ENCODE peak calls at places on chromosomes 16 and 17, in seven cellular contexts. B is H9, Z is trophoblast cell, O is mesendoderm, K is IMR-90, A is H1, W is mesenchymal stem cell. P is an unnamed sample.

GRCh38 chr16:84404936-84405640 is 36.8 kb downstream of the ATP2C2 start:
- DNase-seq in B (no peak), Z (no peak), O (no peak), K (no peak), A (no peak), W (no peak), P (no peak)

GRCh38 chr17:83142619-83143018 is 63.2 kb downstream of the METRNL start:
- DNase-seq in B (no peak), Z (no peak), O (no peak), K (no peak), A (no peak), W (no peak), P (no peak)

GRCh38 chr17:39580082-39580468 is 27.6 kb downstream of the NEUROD2 start:
- DNase-seq in B (no peak), Z (no peak), O (no peak), K (no peak), A (no peak), W (no peak), P (no peak)

GRCh38 chr17:17109896-17110295 is 67.6 kb downstream of the MPRIP start:
- DNase-seq in B (no peak), Z (no peak), O (no peak), K (no peak), A (no peak), W (no peak), P (no peak)

GRCh38 chr17:80219013-80219776 is 938 bp downstream of the SGSH start:
- DNase-seq in B (peak; percentile 44), Z (peak; percentile 64), O (peak; percentile 40), K (peak; percentile 80), A (no peak), W (peak; percentile 88), P (no peak)

GRCh38 chr17:83010323-83011200 is 68.8 kb upstream of the METRNL start:
- DNase-seq in B (no peak), Z (no peak), O (peak; percentile 20), K (peak; percentile 69), A (peak; percentile 44), W (peak; percentile 52), P (no peak)

GRCh38 chr16:69669577-69669976 is 56.8 kb downstream of the NQO1 start:
- DNase-seq in B (no peak), Z (no peak), O (no peak), K (no peak), A (no peak), W (no peak), P (no peak)

GRCh38 chr17:81396722-81397313 is 1.6 kb downstream of the BAHCC1 start:
- DNase-seq in B (peak; percentile 87), Z (peak; percentile 68), O (peak; percentile 76), K (no peak), A (peak; percentile 85), W (peak; percentile 63), P (no peak)

GRCh38 chr17:63029520-63029919 is 63.5 kb downstream of the TANC2 start:
- DNase-seq in B (no peak), Z (no peak), O (no peak), K (peak; percentile 72), A (no peak), W (peak; percentile 11), P (no peak)

GRCh38 chr16:23549938-23550337 is 7.2 kb downstream of the EARS2 start:
- DNase-seq in B (no peak), Z (no peak), O (no peak), K (no peak), A (no peak), W (no peak), P (no peak)

GRCh38 chr17:45172541-45173286 is 11.0 kb downstream of the HEXIM2 start:
- DNase-seq in B (peak; percentile 75), Z (peak; percentile 8), O (peak; percentile 80), K (peak; percentile 72), A (peak; percentile 70), W (peak; percentile 20), P (no peak)

GRCh38 chr16:87895641-87896141 is 26.4 kb upstream of the SLC7A5 start:
- DNase-seq in B (no peak), Z (peak; percentile 44), O (no peak), K (peak; percentile 52), A (no peak), W (peak; percentile 32), P (no peak)

GRCh38 chr16:28237754-28238357 is 26.1 kb upstream of the XPO6 start:
- DNase-seq in B (no peak), Z (no peak), O (no peak), K (no peak), A (no peak), W (no peak), P (no peak)

GRCh38 chr16:72471317-72471716 is 299.4 kb upstream of the PMFBP1 start:
- DNase-seq in B (no peak), Z (no peak), O (no peak), K (no peak), A (no peak), W (no peak), P (no peak)
- H2AK5ac ChIP-seq in B (no peak overlapping the region), Z (no peak overlapping the region), O (no peak overlapping the region), K (no peak overlapping the region), A (no peak overlapping the region), W (no peak overlapping the region), P (no peak overlapping the region)

GRCh38 chr16:80947708-80948615 is 58.7 kb downstream of the CMC2 start:
- DNase-seq in B (no peak), Z (no peak), O (no peak), K (no peak), A (no peak), W (no peak), P (no peak)

GRCh38 chr16:80948886-80949502 is 57.7 kb downstream of the CMC2 start:
- DNase-seq in B (peak; percentile 80), Z (peak; percentile 65), O (peak; percentile 75), K (peak; percentile 20), A (peak; percentile 88), W (no peak), P (peak; percentile 59)

GRCh38 chr16:80946481-80946880 is 60.2 kb downstream of the CMC2 start:
- DNase-seq in B (no peak), Z (no peak), O (no peak), K (no peak), A (no peak), W (no peak), P (no peak)

DNA sequence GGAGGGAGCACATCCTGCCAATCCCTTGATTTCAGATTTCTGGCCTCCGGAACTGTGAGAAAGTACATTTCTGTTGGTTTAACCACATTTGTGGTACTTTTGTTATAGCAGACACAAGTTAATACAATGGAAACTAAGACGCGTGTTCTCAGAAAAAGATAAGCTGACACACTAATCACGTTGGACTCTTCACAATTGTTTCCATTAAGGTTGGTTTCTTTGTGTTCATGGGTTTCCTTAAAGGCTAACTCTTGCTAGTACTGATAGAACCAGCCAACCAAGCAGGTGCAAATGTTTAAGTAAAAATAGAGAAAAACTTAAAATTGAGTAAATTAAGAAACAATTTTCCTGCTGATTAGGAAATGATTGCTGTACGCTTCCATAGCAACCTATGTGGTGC is 59.4 kb downstream of the CMC2 start:
- DNase-seq in B (no peak), Z (no peak), O (no peak), K (no peak), A (no peak), W (no peak), P (no peak)
- H3K18ac ChIP-seq in B (no peak overlapping the region), Z (no peak overlapping the region), O (no peak overlapping the region), K (no peak overlapping the region), A (no peak overlapping the region), W (no peak overlapping the region), P (no peak overlapping the region)

DNA sequence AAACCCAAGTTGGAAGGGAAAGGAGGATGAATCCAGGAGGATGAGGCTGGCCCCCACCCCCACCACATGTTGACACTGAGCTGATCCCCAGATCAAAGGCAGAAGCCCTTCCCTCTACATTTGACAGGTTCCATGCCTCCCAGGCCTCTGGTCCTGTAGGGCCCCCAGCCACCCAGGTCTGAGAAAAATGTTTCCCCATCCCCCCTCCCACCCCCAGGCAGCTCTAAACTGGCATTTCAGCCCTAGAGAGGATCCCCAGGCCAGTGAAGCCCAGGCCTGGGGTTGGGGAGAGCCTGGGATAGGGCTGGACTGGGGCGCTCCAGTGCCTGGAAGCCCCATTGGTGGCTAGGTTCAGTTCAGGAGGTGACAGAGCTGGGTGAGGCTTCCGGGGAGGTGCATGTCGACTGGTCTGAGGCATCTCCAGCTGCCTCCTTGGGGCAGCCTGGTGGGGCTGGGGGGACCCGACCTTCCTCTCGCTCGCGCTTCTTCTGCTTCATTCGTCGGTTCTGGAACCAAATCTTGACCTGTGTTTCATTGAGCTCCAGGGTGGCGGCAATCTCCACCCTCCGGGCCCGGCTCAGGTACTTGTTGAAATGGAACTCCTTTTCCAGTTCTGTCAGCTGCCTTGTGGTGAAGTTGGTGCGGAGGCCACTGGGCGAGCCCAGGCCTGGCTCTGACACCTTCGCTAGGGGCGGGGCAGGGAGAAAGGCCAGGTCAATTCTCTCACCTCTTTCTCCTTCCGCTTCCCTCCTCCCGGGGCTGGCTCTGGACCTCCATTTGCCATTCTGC is 1.4 kb downstream of the HOXB1 start:
- DNase-seq in B (peak; percentile 75), Z (no peak), O (no peak), K (no peak), A (no peak), W (no peak), P (no peak)
- H2AK5ac ChIP-seq in B (no peak overlapping the region), Z (peak overlapping the region; percentile 47), O (no peak overlapping the region), K (no peak overlapping the region), A (no peak overlapping the region), W (no peak overlapping the region), P (peak overlapping the region; percentile 29)

DNA sequence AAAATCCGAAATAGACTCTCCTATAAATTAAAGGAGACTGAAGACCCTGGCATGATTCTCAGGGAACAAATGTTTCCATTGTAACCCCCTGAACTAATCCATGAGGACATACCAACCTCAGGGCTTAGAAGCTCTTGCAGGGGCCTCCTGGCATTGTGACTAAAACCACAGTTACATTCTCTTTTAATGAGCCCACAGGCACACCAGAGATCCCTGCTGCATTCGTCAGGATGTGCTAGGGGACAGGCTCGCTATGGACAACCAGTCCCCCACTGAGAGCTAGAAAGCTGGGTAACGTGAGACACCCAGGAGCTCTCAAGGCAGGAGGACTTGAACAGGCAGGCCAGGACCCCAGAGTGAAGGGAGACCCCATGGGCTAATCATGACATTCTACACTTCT is 140.6 kb upstream of the TNRC6C start:
- DNase-seq in B (no peak), Z (no peak), O (no peak), K (no peak), A (no peak), W (no peak), P (no peak)
- H3K18ac ChIP-seq in B (no peak overlapping the region), Z (no peak overlapping the region), O (no peak overlapping the region), K (no peak overlapping the region), A (no peak overlapping the region), W (no peak overlapping the region), P (no peak overlapping the region)

GRCh38 chr16:6709736-6710135 is 622.9 kb upstream of the RBFOX1 start:
- DNase-seq in B (no peak), Z (no peak), O (no peak), K (no peak), A (no peak), W (no peak), P (no peak)
- H2AK5ac ChIP-seq in B (no peak overlapping the region), Z (no peak overlapping the region), O (no peak overlapping the region), K (no peak overlapping the region), A (no peak overlapping the region), W (no peak overlapping the region), P (no peak overlapping the region)

GRCh38 chr17:12099412-12099811 is 78.7 kb downstream of the MAP2K4 start:
- DNase-seq in B (no peak), Z (no peak), O (no peak), K (no peak), A (no peak), W (no peak), P (no peak)
- H3K18ac ChIP-seq in B (no peak overlapping the region), Z (no peak overlapping the region), O (no peak overlapping the region), K (no peak overlapping the region), A (no peak overlapping the region), W (no peak overlapping the region), P (no peak overlapping the region)